ENCODE peak calls at places on chromosome 11, in four cellular contexts. Z, F, D and G are unnamed samples.

GRCh38 chr11:102197759-102198158 is 87.5 kb downstream of the YAP1 start:
- DNase-seq in Z (peak), F (no peak), D (no peak), G (no peak)

GRCh38 chr11:100910808-100911207 is 218.8 kb downstream of the PGR start:
- DNase-seq in D (no peak), F (no peak), Z (no peak), G (no peak)

GRCh38 chr11:69173925-69174591 is 18.3 kb downstream of the SMIM38 start:
- DNase-seq in Z (peak), D (peak), F (no peak), G (no peak)

GRCh38 chr11:67545280-67545679 is 22.0 kb upstream of the CABP2 start:
- DNase-seq in F (no peak), D (no peak), Z (peak), G (no peak)

GRCh38 chr11:68750197-68750987 is 928 bp downstream of the TESMIN start:
- DNase-seq in F (no peak), D (no peak), Z (no peak), G (no peak)

GRCh38 chr11:69902337-69902736 is 83.1 kb upstream of the FGF3 start:
- DNase-seq in F (no peak), D (no peak), Z (no peak), G (no peak)

GRCh38 chr11:43706631-43707030 is 26.1 kb downstream of the HSD17B12 start:
- DNase-seq in D (no peak), Z (no peak), F (no peak), G (no peak)

GRCh38 chr11:334264-335033 is 13.8 kb upstream of the IFITM3 start:
- DNase-seq in F (no peak), Z (no peak), D (no peak), G (no peak)

GRCh38 chr11:67382481-67383136 is 9.2 kb upstream of the RAD9A start:
- DNase-seq in D (peak), F (peak), Z (peak), G (peak)

GRCh38 chr11:70883973-70884688 is 368.2 kb downstream of the SHANK2 start:
- DNase-seq in F (no peak), D (no peak), Z (no peak), G (no peak)

GRCh38 chr11:15617126-15617525 is 502.4 kb downstream of the INSC start:
- DNase-seq in F (no peak), Z (no peak), D (no peak), G (no peak)

GRCh38 chr11:66225054-66225453 is 43.4 kb upstream of the RAB1B start:
- DNase-seq in F (no peak), D (no peak), Z (no peak), G (no peak)

GRCh38 chr11:106327134-106327533 is 249.7 kb downstream of the AASDHPPT start:
- DNase-seq in F (no peak), D (no peak), Z (no peak), G (no peak)

GRCh38 chr11:130772266-130773227 is 143.7 kb downstream of the SNX19 start:
- DNase-seq in D (peak), Z (no peak), F (peak), G (no peak)

GRCh38 chr11:92628401-92629292 is 340.8 kb upstream of the MTNR1B start:
- DNase-seq in D (peak), Z (no peak), F (no peak), G (no peak)

GRCh38 chr11:86740628-86741488 is 59.5 kb upstream of the PRSS23 start:
- DNase-seq in F (peak), Z (peak), D (peak), G (no peak)

GRCh38 chr11:102295045-102295444 is 22.2 kb upstream of the BIRC3 start:
- DNase-seq in F (no peak), Z (no peak), D (no peak), G (no peak)

GRCh38 chr11:78197816-78198215 is 9.1 kb downstream of the USP35 start:
- DNase-seq in D (no peak), Z (no peak), F (peak), G (no peak)

GRCh38 chr11:12131943-12132789 is 21.8 kb downstream of the MICAL2 start:
- DNase-seq in D (no peak), Z (no peak), F (no peak), G (no peak)
- TF ChIP-seq SMC3 in D (no peak), Z (no peak), F (no peak), G (no peak)

DNA sequence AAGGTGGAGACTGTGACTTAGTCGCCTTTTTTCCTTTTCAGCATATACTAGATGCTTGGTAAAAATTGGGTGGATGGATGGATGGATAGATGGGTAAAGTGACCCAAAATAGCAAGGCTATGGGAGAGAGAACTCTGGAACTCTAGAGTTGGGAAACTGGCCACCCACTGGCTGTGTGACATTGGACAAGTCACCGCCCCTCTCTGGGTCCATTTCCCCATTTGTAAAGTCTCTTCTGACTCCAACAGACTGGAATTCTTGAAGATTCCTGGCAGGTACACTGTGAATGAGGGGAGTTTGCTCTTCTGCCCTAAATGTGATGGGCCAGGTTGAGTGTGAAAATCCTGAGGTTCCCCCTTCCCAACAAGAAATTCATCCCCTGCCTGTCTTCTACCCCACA is 8.0 kb downstream of the TKFC start:
- DNase-seq in Z (no peak), D (no peak), F (no peak), G (no peak)
- H3K4me3 ChIP-seq in Z (no peak), D (no peak), F (no peak), G (no peak)

GRCh38 chr11:104792861-104793260 is 105.4 kb downstream of the CASP12 start:
- DNase-seq in D (no peak), F (no peak), Z (no peak), G (no peak)
- TF ChIP-seq RFX5 in D (no peak), F (no peak), Z (no peak), G (no peak)

DNA sequence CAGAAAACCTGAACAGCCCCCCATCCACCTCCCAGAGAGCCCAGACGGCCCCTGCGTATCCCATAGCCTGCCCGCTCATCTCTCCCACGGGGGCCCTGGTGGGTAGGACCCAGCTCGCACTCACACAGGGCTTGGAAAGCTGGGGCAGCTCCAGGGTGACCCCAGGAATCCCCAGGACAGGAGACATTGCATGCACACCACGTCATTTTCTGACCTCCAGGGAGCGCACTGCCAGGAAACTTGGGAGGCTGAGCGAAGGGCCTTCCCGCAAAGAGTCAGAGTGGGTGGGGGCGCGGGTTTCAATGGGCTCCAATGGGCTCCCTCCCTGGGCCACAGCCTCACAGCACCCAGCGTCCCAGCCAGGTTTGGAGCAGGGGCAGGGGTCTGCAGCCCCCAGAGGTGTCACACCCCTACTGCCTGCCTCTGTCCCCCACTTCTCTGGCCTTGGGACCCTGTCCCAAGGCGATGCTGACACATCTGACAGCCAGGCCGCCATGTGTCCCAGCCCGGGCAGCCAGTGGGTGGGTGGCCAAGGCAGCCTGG is 8.2 kb upstream of the SYT8 start:
- DNase-seq in F (peak), Z (peak), D (peak), G (peak)
- TF ChIP-seq SMC3 in F (no peak), Z (no peak), D (no peak), G (no peak)

DNA sequence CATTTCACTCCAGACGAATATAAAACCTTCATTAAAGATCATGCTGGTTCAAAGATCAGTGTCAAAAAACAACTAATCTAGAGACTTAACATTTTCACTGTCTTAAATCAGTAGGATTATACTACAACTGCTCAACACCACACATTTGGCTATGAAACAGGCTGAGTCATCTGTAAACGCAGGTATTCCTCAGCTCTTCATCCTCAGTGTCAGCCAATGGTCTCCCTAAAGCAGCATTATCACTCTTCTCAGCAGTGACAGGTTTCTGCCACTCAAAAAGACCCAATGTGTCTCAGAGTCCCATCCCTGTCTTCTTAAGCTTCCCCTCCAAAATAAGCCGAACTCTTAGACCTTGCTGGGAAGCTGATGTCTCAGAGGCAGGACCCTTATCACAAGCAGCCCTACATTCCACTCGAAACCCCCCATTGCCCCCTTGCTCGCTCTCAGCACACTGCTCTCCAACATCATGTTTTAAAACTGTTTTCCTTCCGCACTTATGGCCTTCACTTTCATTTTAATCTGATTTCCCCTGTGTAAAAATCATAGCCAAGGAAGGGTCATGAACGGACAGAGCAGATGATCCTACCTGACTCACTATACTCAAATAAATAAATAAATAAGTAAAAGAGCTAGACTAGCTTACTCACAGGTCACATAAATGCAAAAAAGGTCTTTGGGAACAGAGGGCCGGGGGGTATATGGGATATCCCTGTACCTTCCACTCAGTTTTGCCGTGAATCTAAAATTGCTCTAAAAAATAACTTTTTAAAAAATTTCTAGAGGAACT is 23.0 kb downstream of the CDON start:
- DNase-seq in F (no peak), D (peak), Z (no peak), G (no peak)
- H3K4me3 ChIP-seq in F (no peak), D (no peak), Z (no peak), G (no peak)

GRCh38 chr11:61071208-61071681 is 31.0 kb upstream of the CD5 start:
- DNase-seq in F (no peak), Z (no peak), D (no peak), G (no peak)
- TF ChIP-seq RFX5 in F (no peak), Z (no peak), D (no peak), G (no peak)

GRCh38 chr11:128848815-128849455 is 18.2 kb downstream of the KCNJ1 start:
- DNase-seq in Z (peak), D (peak), F (peak), G (peak)
- TF ChIP-seq SMC3 in Z (peak), D (peak), F (no peak), G (peak)

DNA sequence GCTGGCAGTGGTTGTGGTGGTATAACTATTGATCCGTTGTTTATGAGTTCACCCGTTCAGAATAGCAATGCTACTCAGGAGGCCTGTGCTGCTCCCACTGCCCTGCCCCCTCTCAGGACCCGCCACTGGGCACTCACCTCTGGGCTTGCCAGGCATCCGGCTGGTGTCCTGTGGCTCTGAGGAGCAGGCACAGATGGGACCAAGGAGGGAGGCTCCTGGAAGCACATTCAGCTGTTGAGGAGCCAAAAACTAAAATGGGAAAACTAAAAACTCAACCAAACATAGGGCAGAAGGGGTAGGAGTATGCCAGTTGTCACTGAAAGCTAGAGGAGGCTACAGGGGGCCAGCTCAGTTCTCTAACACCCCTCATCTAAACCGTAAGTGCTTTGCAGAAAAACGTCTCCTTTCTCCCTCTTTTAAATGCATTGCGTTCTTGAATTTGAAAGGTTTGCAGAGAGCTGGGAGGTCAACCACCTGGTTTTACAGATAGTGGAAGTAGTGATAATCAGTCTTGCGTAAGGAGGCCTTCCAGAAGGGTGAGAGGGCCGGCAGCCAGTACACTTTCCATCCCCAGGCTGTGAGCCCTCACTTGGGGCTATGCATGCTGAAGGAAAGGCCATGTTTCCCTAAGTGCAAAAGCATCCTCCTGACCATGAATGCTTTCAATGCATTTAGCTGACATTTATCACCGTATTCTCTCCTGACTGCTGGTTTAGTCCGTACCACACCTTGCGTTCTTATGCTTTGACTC is 547.4 kb downstream of the NTM start:
- DNase-seq in Z (no peak), D (no peak), F (no peak), G (no peak)
- H3K4me3 ChIP-seq in Z (no peak), D (no peak), F (no peak), G (no peak)

GRCh38 chr11:6116638-6117037 is 9.2 kb downstream of the OR56B4 start:
- DNase-seq in F (no peak), Z (no peak), D (no peak), G (no peak)
- TF ChIP-seq RFX5 in F (no peak), Z (no peak), D (no peak), G (no peak)

GRCh38 chr11:116976941-116977570 is 121.2 kb downstream of the SIK3 start:
- DNase-seq in Z (no peak), F (no peak), D (no peak), G (no peak)
- TF ChIP-seq SMC3 in Z (no peak), F (no peak), D (no peak), G (no peak)